ENCODE peak calls at places on chromosomes 6 and 20, in six cellular contexts. One of them, this sample, is unnamed.

GRCh38 chr6:132961122-132961521 is 146.8 kb downstream of the RPS12 start:
- DNase-seq in AG04450: peak
- DNase-seq in neural progenitor cell: no peak
- DNase-seq in lower leg skin: no peak
- DNase-seq in SK-N-SH: no peak
- DNase-seq in dorsolateral prefrontal cortex: no peak
- DNase-seq in this sample: peak

GRCh38 chr6:160084198-160084776 is 37.3 kb upstream of the SLC22A1 start:
- DNase-seq in AG04450: no peak
- DNase-seq in neural progenitor cell: no peak
- DNase-seq in lower leg skin: no peak
- DNase-seq in SK-N-SH: no peak
- DNase-seq in dorsolateral prefrontal cortex: no peak
- DNase-seq in this sample: no peak

GRCh38 chr20:50062006-50062838 is 50.7 kb downstream of the UBE2V1 start:
- DNase-seq in AG04450: no peak
- DNase-seq in neural progenitor cell: no peak
- DNase-seq in lower leg skin: no peak
- DNase-seq in SK-N-SH: no peak
- DNase-seq in dorsolateral prefrontal cortex: no peak
- DNase-seq in this sample: no peak

GRCh38 chr20:56626367-56627121 is 2.6 kb upstream of the TFAP2C start:
- DNase-seq in AG04450: no peak
- DNase-seq in neural progenitor cell: peak
- DNase-seq in lower leg skin: peak
- DNase-seq in SK-N-SH: peak
- DNase-seq in dorsolateral prefrontal cortex: no peak
- DNase-seq in this sample: no peak

GRCh38 chr6:138307816-138308727 is 69.6 kb upstream of the SMIM28 start:
- DNase-seq in AG04450: no peak
- DNase-seq in neural progenitor cell: no peak
- DNase-seq in lower leg skin: no peak
- DNase-seq in SK-N-SH: no peak
- DNase-seq in dorsolateral prefrontal cortex: peak
- DNase-seq in this sample: peak

GRCh38 chr6:20313960-20314530 is 87.6 kb upstream of the E2F3 start:
- DNase-seq in AG04450: no peak
- DNase-seq in neural progenitor cell: no peak
- DNase-seq in lower leg skin: no peak
- DNase-seq in SK-N-SH: no peak
- DNase-seq in dorsolateral prefrontal cortex: no peak
- DNase-seq in this sample: no peak

GRCh38 chr20:57287007-57287810 is 20.8 kb upstream of the BMP7 start:
- DNase-seq in AG04450: no peak
- DNase-seq in neural progenitor cell: peak
- DNase-seq in lower leg skin: no peak
- DNase-seq in SK-N-SH: no peak
- DNase-seq in dorsolateral prefrontal cortex: no peak
- DNase-seq in this sample: no peak

GRCh38 chr6:134240664-134241431 is 77.1 kb downstream of the SGK1 start:
- DNase-seq in AG04450: no peak
- DNase-seq in neural progenitor cell: no peak
- DNase-seq in lower leg skin: peak
- DNase-seq in SK-N-SH: no peak
- DNase-seq in dorsolateral prefrontal cortex: peak
- DNase-seq in this sample: no peak

GRCh38 chr6:15473741-15474161 is 189.1 kb downstream of the DTNBP1 start:
- DNase-seq in AG04450: no peak
- DNase-seq in neural progenitor cell: no peak
- DNase-seq in lower leg skin: no peak
- DNase-seq in SK-N-SH: no peak
- DNase-seq in dorsolateral prefrontal cortex: no peak
- DNase-seq in this sample: peak

GRCh38 chr20:44582321-44583025 is at the start of gene PKIG:
- DNase-seq in AG04450: peak
- DNase-seq in neural progenitor cell: peak
- DNase-seq in lower leg skin: peak
- DNase-seq in SK-N-SH: no peak
- DNase-seq in dorsolateral prefrontal cortex: no peak
- DNase-seq in this sample: peak

GRCh38 chr6:52543729-52544324 is 33.0 kb downstream of the TRAM2 start:
- DNase-seq in AG04450: no peak
- DNase-seq in neural progenitor cell: no peak
- DNase-seq in lower leg skin: no peak
- DNase-seq in SK-N-SH: no peak
- DNase-seq in dorsolateral prefrontal cortex: no peak
- DNase-seq in this sample: peak

GRCh38 chr20:11266571-11266970 is 592.8 kb upstream of the JAG1 start:
- DNase-seq in AG04450: no peak
- DNase-seq in neural progenitor cell: no peak
- DNase-seq in lower leg skin: no peak
- DNase-seq in SK-N-SH: no peak
- DNase-seq in dorsolateral prefrontal cortex: no peak
- DNase-seq in this sample: no peak

GRCh38 chr20:11271319-11271718 is 597.5 kb upstream of the JAG1 start:
- DNase-seq in AG04450: no peak
- DNase-seq in neural progenitor cell: peak
- DNase-seq in lower leg skin: no peak
- DNase-seq in SK-N-SH: peak
- DNase-seq in dorsolateral prefrontal cortex: no peak
- DNase-seq in this sample: no peak

GRCh38 chr20:11267762-11268335 is 594.0 kb upstream of the JAG1 start:
- DNase-seq in AG04450: no peak
- DNase-seq in neural progenitor cell: no peak
- DNase-seq in lower leg skin: no peak
- DNase-seq in SK-N-SH: no peak
- DNase-seq in dorsolateral prefrontal cortex: no peak
- DNase-seq in this sample: peak

GRCh38 chr20:11270566-11270965 is 596.8 kb upstream of the JAG1 start:
- DNase-seq in AG04450: no peak
- DNase-seq in neural progenitor cell: peak
- DNase-seq in lower leg skin: no peak
- DNase-seq in SK-N-SH: no peak
- DNase-seq in dorsolateral prefrontal cortex: no peak
- DNase-seq in this sample: no peak

DNA sequence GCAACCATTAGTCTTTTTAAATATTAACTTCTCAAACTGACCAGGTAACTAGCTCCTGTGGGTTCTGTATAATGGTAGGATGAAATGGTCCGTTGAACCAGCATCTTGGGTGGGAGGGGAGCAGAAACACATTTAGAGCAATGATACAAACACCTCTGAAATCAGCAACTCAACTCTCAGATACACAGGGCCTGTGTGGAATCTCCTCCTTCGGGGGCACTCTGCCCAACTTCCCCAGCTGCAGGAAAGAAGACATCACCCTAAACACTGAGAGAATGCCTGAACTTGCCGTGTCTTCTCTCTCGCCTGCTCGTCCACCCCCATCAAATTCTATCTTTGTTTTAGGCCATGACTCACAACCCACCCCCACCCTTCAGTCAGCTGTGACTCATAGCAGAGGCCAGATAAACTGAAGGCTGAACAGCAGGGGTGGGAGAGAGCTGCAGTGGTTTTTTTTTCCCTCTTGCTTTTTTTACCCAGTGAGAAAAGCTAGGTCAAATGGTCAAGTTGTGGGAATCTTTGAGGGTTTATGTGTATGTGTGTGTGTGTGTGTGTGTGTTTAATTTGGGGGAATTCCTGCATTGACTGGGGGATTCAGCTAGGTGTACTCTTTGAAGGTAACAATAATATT is 593.4 kb upstream of the JAG1 start:
- DNase-seq in AG04450: peak
- DNase-seq in neural progenitor cell: peak
- DNase-seq in lower leg skin: no peak
- DNase-seq in SK-N-SH: peak
- DNase-seq in dorsolateral prefrontal cortex: peak
- DNase-seq in this sample: peak
- H3K4me3 ChIP-seq in AG04450: no peak
- H3K4me3 ChIP-seq in neural progenitor cell: no peak
- H3K4me3 ChIP-seq in lower leg skin: no peak
- H3K4me3 ChIP-seq in SK-N-SH: no peak
- H3K4me3 ChIP-seq in dorsolateral prefrontal cortex: no peak
- H3K4me3 ChIP-seq in this sample: no peak

DNA sequence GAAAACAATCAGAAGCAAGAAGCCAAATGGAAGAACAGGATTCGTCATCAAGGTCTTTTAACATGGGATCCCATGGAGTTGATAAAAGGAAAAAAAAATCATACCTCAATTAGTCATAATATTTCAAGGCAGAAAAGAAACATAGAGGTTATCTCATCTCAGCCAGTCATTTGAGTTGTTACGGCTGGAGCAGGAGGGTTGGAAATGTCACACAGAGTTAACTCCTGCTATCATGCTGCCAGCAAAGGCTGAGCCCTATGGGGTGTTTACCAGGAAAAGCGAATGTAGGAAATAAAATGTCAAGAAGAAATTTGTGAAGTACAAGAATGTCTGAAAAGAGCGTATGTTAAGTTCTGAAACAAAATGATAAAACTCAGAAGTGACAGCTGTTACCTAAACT is 236.5 kb downstream of the UST start:
- DNase-seq in AG04450: no peak
- DNase-seq in neural progenitor cell: no peak
- DNase-seq in lower leg skin: no peak
- DNase-seq in SK-N-SH: no peak
- DNase-seq in dorsolateral prefrontal cortex: no peak
- DNase-seq in this sample: no peak
- H3K4me3 ChIP-seq in AG04450: no peak
- H3K4me3 ChIP-seq in neural progenitor cell: no peak
- H3K4me3 ChIP-seq in lower leg skin: no peak
- H3K4me3 ChIP-seq in SK-N-SH: no peak
- H3K4me3 ChIP-seq in dorsolateral prefrontal cortex: no peak
- H3K4me3 ChIP-seq in this sample: no peak

DNA sequence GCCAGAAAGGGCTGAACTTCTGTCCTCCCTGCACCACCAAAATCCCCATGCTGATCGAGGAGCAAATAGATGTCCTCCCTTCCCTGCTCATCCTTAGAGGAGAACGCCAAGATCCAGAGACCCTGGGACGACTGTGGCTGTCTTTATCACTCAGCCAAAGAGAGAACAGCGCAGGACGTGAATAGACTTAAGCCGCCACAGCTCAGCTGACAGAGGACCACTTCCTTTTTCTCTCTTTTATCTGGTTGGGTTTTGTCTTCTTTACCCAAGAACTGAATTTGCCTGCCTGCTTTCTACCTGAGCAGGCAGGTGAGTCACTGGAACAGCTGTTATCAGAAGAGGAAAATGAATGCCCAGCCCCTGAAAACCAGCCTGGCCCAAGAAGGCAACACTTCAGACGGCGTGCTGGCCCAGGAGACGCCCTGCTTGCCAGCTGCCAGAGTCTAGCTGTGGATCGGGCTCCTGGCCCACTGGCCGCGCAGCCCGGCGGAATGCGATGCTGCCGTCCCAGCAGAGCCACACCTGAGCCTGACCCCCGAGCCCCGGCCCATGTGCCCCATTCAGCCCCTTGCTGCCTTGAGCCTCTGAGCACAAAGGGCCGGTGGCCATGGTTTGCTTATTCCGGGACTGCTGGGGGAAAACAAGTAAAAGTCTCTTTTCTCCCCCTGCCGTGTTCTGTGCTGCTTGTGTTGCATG is 82.2 kb downstream of the TCP11 start:
- DNase-seq in AG04450: no peak
- DNase-seq in neural progenitor cell: no peak
- DNase-seq in lower leg skin: no peak
- DNase-seq in SK-N-SH: peak
- DNase-seq in dorsolateral prefrontal cortex: no peak
- DNase-seq in this sample: no peak
- H3K4me3 ChIP-seq in AG04450: no peak
- H3K4me3 ChIP-seq in neural progenitor cell: no peak
- H3K4me3 ChIP-seq in lower leg skin: no peak
- H3K4me3 ChIP-seq in SK-N-SH: no peak
- H3K4me3 ChIP-seq in dorsolateral prefrontal cortex: peak
- H3K4me3 ChIP-seq in this sample: no peak

DNA sequence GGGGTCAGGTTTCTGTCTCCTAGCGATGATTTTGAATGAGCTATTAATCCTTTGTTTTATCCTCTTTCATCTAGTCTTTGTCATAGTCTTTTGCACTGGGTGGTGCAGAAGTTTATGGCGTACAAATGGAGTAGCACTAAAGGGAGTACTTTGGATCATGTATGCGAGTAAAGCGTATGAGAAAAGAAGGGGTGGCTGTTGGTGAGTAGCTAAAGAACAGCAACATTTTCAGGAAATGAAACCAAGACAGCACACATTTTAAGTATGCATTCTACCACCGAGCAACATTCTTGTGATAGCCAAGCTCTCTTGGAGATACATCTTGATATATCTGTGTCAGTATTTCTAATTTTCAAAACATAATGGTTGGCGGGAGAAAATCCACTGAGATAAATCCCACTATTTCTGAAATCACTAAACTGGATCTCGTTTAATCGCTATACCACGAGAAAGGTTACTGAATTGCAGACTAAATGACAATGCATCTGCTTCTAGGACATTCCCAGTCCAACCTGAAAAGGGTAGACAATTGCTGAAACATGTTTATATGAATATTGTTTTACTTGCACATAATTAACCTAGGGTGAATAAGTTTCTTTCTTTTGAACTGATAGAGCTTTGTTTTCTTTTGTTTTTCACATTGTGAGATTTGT is 196.1 kb downstream of the TRIM27 start:
- DNase-seq in AG04450: no peak
- DNase-seq in neural progenitor cell: no peak
- DNase-seq in lower leg skin: no peak
- DNase-seq in SK-N-SH: no peak
- DNase-seq in dorsolateral prefrontal cortex: no peak
- DNase-seq in this sample: no peak
- H3K4me3 ChIP-seq in AG04450: no peak
- H3K4me3 ChIP-seq in neural progenitor cell: no peak
- H3K4me3 ChIP-seq in lower leg skin: no peak
- H3K4me3 ChIP-seq in SK-N-SH: peak
- H3K4me3 ChIP-seq in dorsolateral prefrontal cortex: no peak
- H3K4me3 ChIP-seq in this sample: no peak

GRCh38 chr20:21702001-21702400 is 3.5 kb upstream of the PAX1 start:
- DNase-seq in AG04450: no peak
- DNase-seq in neural progenitor cell: peak
- DNase-seq in lower leg skin: no peak
- DNase-seq in SK-N-SH: no peak
- DNase-seq in dorsolateral prefrontal cortex: no peak
- DNase-seq in this sample: no peak

GRCh38 chr20:21705466-21706344 is at the start of gene PAX1:
- DNase-seq in AG04450: no peak
- DNase-seq in neural progenitor cell: peak
- DNase-seq in lower leg skin: no peak
- DNase-seq in SK-N-SH: no peak
- DNase-seq in dorsolateral prefrontal cortex: no peak
- DNase-seq in this sample: no peak

GRCh38 chr20:21702553-21703467 is 2.7 kb upstream of the PAX1 start:
- DNase-seq in AG04450: no peak
- DNase-seq in neural progenitor cell: peak
- DNase-seq in lower leg skin: no peak
- DNase-seq in SK-N-SH: peak
- DNase-seq in dorsolateral prefrontal cortex: peak
- DNase-seq in this sample: peak

GRCh38 chr20:21704408-21705385 is 767 bp upstream of the PAX1 start:
- DNase-seq in AG04450: no peak
- DNase-seq in neural progenitor cell: peak
- DNase-seq in lower leg skin: no peak
- DNase-seq in SK-N-SH: no peak
- DNase-seq in dorsolateral prefrontal cortex: no peak
- DNase-seq in this sample: no peak

GRCh38 chr20:21703740-21704407 is 1.6 kb upstream of the PAX1 start:
- DNase-seq in AG04450: no peak
- DNase-seq in neural progenitor cell: no peak
- DNase-seq in lower leg skin: no peak
- DNase-seq in SK-N-SH: no peak
- DNase-seq in dorsolateral prefrontal cortex: no peak
- DNase-seq in this sample: no peak
- H3K4me3 ChIP-seq in AG04450: no peak
- H3K4me3 ChIP-seq in neural progenitor cell: peak
- H3K4me3 ChIP-seq in lower leg skin: no peak
- H3K4me3 ChIP-seq in SK-N-SH: no peak
- H3K4me3 ChIP-seq in dorsolateral prefrontal cortex: peak
- H3K4me3 ChIP-seq in this sample: no peak